ENCODE peak calls at places on chromosome 1, in five cellular contexts. I, J, X, W and C are unnamed samples.

GRCh38 chr1:167784876-167785550 is 63.2 kb downstream of the MPZL1 start:
- DNase-seq in W (peak; percentile 60), X (no peak), J (no peak), I (no peak), C (no peak)

GRCh38 chr1:5297878-5298239 is 643.5 kb downstream of the AJAP1 start:
- DNase-seq in J (no peak), I (no peak), X (no peak), W (no peak), C (no peak)

GRCh38 chr1:40042337-40042736 is 1.8 kb downstream of the CAP1 start:
- DNase-seq in X (no peak), J (no peak), W (no peak), I (no peak), C (no peak)

GRCh38 chr1:27483659-27484058 is 6.3 kb downstream of the WASF2 start:
- DNase-seq in W (no peak), I (no peak), J (no peak), X (no peak), C (no peak)

GRCh38 chr1:47431534-47431933 is 6.3 kb upstream of the FOXD2 start:
- DNase-seq in W (peak; percentile 77), X (peak; percentile 49), J (no peak), I (no peak), C (no peak)

GRCh38 chr1:201791051-201791774 is 37.7 kb upstream of the IPO9 start:
- DNase-seq in J (no peak), W (no peak), I (no peak), X (no peak), C (no peak)

GRCh38 chr1:239354211-239354610 is 32.2 kb upstream of the CHRM3 start:
- DNase-seq in I (no peak), X (no peak), J (no peak), W (no peak), C (no peak)

GRCh38 chr1:47438321-47439150 is 692 bp downstream of the FOXD2 start:
- DNase-seq in J (no peak), X (no peak), I (peak; percentile 45), W (peak; percentile 38), C (no peak)

GRCh38 chr1:192609110-192610079 is 26.6 kb upstream of the RGS13 start:
- DNase-seq in I (peak; percentile 76), X (no peak), J (peak; percentile 95), W (peak; percentile 28), C (peak; percentile 56)

GRCh38 chr1:199691540-199691939 is 336.0 kb upstream of the NR5A2 start:
- DNase-seq in J (no peak), X (no peak), I (no peak), W (peak; percentile 82), C (no peak)

GRCh38 chr1:178086294-178087255 is 7.3 kb upstream of the RASAL2 start:
- DNase-seq in X (no peak), W (peak; percentile 88), J (no peak), I (no peak), C (no peak)

GRCh38 chr1:66535853-66536252 is 1.9 kb downstream of the SGIP1 start:
- DNase-seq in X (no peak), W (no peak), J (no peak), I (no peak), C (no peak)

GRCh38 chr1:227343727-227344551 is 25.6 kb upstream of the CDC42BPA start:
- DNase-seq in J (no peak), X (no peak), I (no peak), W (peak; percentile 93), C (no peak)

GRCh38 chr1:160397651-160398050 is 2.7 kb upstream of the VANGL2 start:
- DNase-seq in X (no peak), I (no peak), J (no peak), W (no peak), C (no peak)

GRCh38 chr1:224201853-224202252 is 18.8 kb downstream of the DEGS1 start:
- DNase-seq in W (no peak), I (no peak), X (no peak), J (no peak), C (no peak)

GRCh38 chr1:245217853-245218608 is 63.2 kb downstream of the KIF26B start:
- DNase-seq in J (no peak), X (no peak), I (no peak), W (no peak), C (no peak)

GRCh38 chr1:53461329-53462044 is 2.3 kb downstream of the DMRTB1 start:
- DNase-seq in X (no peak), I (no peak), W (no peak), J (no peak), C (no peak)

GRCh38 chr1:28172690-28173150 is 3.8 kb downstream of the PTAFR start:
- DNase-seq in X (no peak), W (peak; percentile 41), J (peak; percentile 86), I (peak; percentile 57), C (peak; percentile 61)

GRCh38 chr1:94754570-94754969 is 65.6 kb upstream of the SLC44A3 start:
- DNase-seq in W (peak; percentile 25), I (no peak), X (no peak), J (no peak), C (no peak)

GRCh38 chr1:8342325-8342724 is 24.4 kb downstream of the SLC45A1 start:
- DNase-seq in J (no peak), X (no peak), I (no peak), W (peak; percentile 92), C (no peak)

GRCh38 chr1:145805057-145805456 is 18.8 kb downstream of the RNF115 start:
- DNase-seq in W (peak; percentile 25), X (no peak), J (no peak), I (no peak), C (no peak)

GRCh38 chr1:109975718-109976117 is 8.8 kb upstream of the AHCYL1 start:
- DNase-seq in X (no peak), I (no peak), J (no peak), W (peak; percentile 88), C (no peak)

GRCh38 chr1:164662462-164662861 is 103.5 kb downstream of the PBX1 start:
- DNase-seq in J (no peak), X (no peak), I (no peak), W (no peak), C (no peak)

GRCh38 chr1:226781937-226782609 is 43.0 kb upstream of the ITPKB start:
- DNase-seq in J (no peak), X (no peak), I (no peak), W (no peak), C (no peak)

GRCh38 chr1:152906023-152906565 is 2.3 kb upstream of the IVL start:
- DNase-seq in X (no peak), W (peak; percentile 68), I (no peak), J (no peak), C (no peak)

GRCh38 chr1:207863893-207864535 is 46.9 kb downstream of the CD34 start:
- DNase-seq in I (peak; percentile 66), J (peak; percentile 17), W (no peak), X (no peak), C (peak; percentile 37)

DNA sequence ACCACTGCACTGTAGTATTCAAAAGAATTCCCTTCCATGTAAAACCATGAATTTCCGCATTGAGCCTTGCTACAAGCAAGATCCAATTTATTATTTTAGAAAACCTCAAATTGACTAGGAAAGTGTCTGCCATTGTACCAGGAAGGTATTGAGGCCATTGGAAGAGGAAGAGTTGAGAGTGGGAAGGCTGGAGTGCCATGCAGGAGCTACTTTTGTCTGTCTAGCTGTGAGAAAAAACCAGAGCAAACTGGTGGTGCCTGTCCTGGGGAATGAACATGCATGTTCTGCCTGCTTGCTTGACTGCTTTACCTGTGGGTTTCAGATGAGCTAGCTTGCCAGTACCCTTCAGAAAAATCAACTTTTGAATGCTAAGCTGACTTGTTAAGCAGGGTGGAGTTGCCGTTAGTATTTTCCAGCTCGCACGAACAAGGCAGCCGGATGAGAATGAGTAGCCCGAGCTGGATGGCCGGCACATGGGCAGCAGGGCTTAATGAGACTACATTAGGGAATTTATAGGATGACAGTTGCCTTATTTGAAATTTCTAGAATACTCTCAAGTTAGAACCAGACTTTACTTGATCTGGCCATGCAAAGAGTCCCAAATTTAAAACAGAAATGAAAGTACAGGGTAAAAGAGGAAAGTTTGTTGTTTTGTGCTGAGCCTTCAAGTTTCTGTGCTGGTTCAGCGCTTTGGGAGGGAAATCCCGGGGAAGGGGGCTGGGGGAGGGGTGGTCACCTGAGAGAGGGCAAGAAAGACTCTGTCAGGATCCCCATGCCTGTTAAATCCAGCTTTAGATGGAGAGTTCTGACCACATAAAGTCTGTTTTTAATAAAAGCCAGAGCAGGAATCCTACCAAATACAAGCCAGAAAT is 29.6 kb upstream of the C1orf105 start:
- DNase-seq in J (peak; percentile 25), I (peak; percentile 25), W (peak; percentile 84), X (peak; percentile 47), C (peak; percentile 49)
- TF ChIP-seq CTCF in J (no peak), I (no peak), W (no peak), X (no peak), C (no peak)

GRCh38 chr1:70627910-70628309 is 216.8 kb downstream of the CTH start:
- DNase-seq in J (no peak), X (no peak), I (no peak), W (no peak), C (no peak)
- TF ChIP-seq CTCF in J (no peak), X (no peak), I (no peak), W (no peak), C (no peak)

GRCh38 chr1:229402993-229403392 is 30.9 kb downstream of the ACTA1 start:
- DNase-seq in I (no peak), J (no peak), W (no peak), X (no peak), C (no peak)
- TF ChIP-seq CTCF in I (no peak), J (no peak), W (no peak), X (no peak), C (no peak)

DNA sequence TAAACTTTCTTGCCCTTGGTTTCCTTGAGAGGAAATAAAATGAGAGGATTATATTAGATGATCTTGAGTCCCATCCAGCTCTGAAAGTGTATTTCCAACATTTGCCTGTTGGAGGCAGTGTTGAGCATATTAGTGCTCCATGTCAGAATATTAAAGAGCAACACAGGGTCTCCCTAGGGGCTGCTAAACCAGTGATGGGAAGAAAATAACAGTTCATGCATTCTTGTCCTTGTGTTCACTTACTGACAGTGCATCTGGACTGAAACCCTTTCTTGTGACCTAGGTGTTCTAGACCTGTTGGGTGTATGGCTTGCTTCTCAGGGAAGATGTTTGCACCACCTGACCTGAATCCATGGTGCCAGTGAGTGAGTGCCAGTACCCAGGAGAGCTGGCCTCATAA is 124.7 kb upstream of the KIAA0040 start:
- DNase-seq in X (peak; percentile 55), I (no peak), J (peak; percentile 26), W (no peak), C (no peak)
- TF ChIP-seq CTCF in X (peak; percentile 51), I (peak; percentile 53), J (peak; percentile 72), W (peak; percentile 12), C (peak; percentile 43)

DNA sequence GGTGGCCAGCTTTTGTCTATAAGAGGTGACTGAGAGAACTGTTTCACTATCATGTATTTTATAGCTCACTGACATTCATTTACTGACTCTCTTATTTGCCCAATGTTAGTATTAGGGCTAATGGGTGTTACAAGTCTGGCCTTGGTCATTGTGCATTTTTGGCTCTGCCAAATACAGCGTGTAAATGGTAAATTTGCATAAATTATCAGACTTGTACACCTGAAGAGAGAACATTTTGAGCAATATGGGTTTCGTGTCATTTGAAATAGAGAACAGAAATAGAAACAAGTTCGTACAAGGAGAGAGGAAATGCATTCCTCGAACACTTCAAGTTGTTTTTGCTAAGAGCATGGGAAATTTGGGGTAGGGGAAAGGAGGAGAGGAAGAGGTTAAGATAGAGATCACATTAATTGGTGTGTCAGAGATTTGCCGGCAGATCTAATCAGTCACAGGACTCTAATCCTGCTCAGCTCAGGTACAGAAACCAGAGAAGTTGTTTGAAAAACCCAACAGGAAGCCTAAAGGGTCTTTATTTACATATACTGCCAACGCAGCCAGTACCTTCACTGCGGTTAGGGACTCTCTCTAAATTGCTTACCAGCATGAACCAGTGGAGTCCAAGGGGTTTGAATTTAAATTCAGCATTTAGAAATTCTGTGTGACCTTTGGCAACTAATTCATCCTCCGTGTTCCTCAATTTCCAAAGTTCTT is 261.5 kb downstream of the GPATCH2 start:
- DNase-seq in I (peak; percentile 9), J (peak; percentile 83), W (peak; percentile 3), X (no peak), C (peak; percentile 23)
- TF ChIP-seq CTCF in I (no peak), J (no peak), W (no peak), X (no peak), C (no peak)